ENCODE peak calls at places on chromosomes 5 and 9, in eight cellular contexts. I is prostate gland, G is keratinocyte, Y is vagina, L is small intestine, N is sigmoid colon, J is IMR-90, B is cardiac muscle cell. A is an unnamed sample. For H3K4me1, the result is how much of the 10 kb centered on the place peaks cover.

GRCh38 chr5:177312649-177313181 is 1.0 kb upstream of the MXD3 start:
- DNase-seq in L (peak), B (peak), J (no peak), I (no peak), N (peak), G (no peak), Y (no peak), A (no peak)

GRCh38 chr5:15640116-15640515 is 140.1 kb downstream of the FBXL7 start:
- DNase-seq in I (no peak), L (no peak), G (no peak), J (no peak), Y (no peak), N (no peak), B (no peak), A (no peak)

GRCh38 chr5:82406200-82406773 is 128.1 kb upstream of the RPS23 start:
- DNase-seq in N (no peak), G (peak), L (no peak), Y (no peak), I (no peak), B (no peak), J (peak), A (no peak)

GRCh38 chr5:120096413-120096812 is 367.7 kb upstream of the PRR16 start:
- DNase-seq in Y (no peak), I (no peak), N (no peak), B (no peak), J (peak), G (no peak), L (no peak), A (no peak)

GRCh38 chr9:112911736-112912135 is 21.1 kb upstream of the SLC46A2 start:
- DNase-seq in G (no peak), J (no peak), Y (no peak), L (no peak), N (no peak), I (no peak), B (no peak), A (no peak)

GRCh38 chr5:73818357-73818756 is 192.4 kb downstream of the ARHGEF28 start:
- DNase-seq in J (peak), B (no peak), N (no peak), L (no peak), G (no peak), Y (no peak), I (no peak), A (no peak)

GRCh38 chr5:53167836-53168235 is 58.3 kb upstream of the MOCS2 start:
- DNase-seq in J (peak), B (no peak), N (peak), I (no peak), Y (no peak), L (no peak), G (no peak), A (no peak)

GRCh38 chr5:68415177-68416085 is 199.9 kb downstream of the PIK3R1 start:
- DNase-seq in B (no peak), J (no peak), N (no peak), G (no peak), I (peak), L (no peak), Y (no peak), A (no peak)

GRCh38 chr9:93126825-93127368 is 7.2 kb downstream of the NINJ1 start:
- DNase-seq in I (peak), J (no peak), Y (no peak), G (no peak), B (peak), N (peak), L (no peak), A (peak)

GRCh38 chr9:32251539-32251938 is 132.9 kb upstream of the ACO1 start:
- DNase-seq in J (peak), G (no peak), B (peak), L (peak), I (peak), Y (no peak), N (peak), A (no peak)

GRCh38 chr9:123026425-123026824 is 7.0 kb upstream of the GPR21 start:
- DNase-seq in J (no peak), I (no peak), G (no peak), B (no peak), L (no peak), Y (no peak), N (no peak), A (no peak)

GRCh38 chr9:99823392-99824377 is 2.0 kb downstream of the NR4A3 start:
- DNase-seq in L (peak), G (no peak), B (peak), N (peak), I (peak), Y (no peak), J (peak), A (peak)

GRCh38 chr5:75734913-75735789 is 17.9 kb upstream of the POC5 start:
- DNase-seq in N (no peak), B (peak), I (peak), G (no peak), J (peak), L (peak), Y (no peak), A (no peak)

GRCh38 chr9:7033611-7034010 is 275.8 kb downstream of the KDM4C start:
- DNase-seq in G (no peak), I (no peak), B (no peak), Y (no peak), L (no peak), N (no peak), J (no peak), A (no peak)

GRCh38 chr5:15933481-15934207 is 245.9 kb downstream of the MARCHF11 start:
- DNase-seq in I (no peak), B (no peak), N (no peak), L (no peak), G (no peak), J (no peak), Y (no peak), A (no peak)

GRCh38 chr9:105067895-105068580 is 140.1 kb upstream of the ABCA1 start:
- DNase-seq in G (no peak), I (no peak), B (no peak), J (peak), N (no peak), L (no peak), Y (no peak), A (no peak)

GRCh38 chr5:1538741-1539392 is 15.1 kb upstream of the LPCAT1 start:
- DNase-seq in N (peak), L (no peak), B (no peak), I (no peak), Y (no peak), G (no peak), J (no peak), A (no peak)

DNA sequence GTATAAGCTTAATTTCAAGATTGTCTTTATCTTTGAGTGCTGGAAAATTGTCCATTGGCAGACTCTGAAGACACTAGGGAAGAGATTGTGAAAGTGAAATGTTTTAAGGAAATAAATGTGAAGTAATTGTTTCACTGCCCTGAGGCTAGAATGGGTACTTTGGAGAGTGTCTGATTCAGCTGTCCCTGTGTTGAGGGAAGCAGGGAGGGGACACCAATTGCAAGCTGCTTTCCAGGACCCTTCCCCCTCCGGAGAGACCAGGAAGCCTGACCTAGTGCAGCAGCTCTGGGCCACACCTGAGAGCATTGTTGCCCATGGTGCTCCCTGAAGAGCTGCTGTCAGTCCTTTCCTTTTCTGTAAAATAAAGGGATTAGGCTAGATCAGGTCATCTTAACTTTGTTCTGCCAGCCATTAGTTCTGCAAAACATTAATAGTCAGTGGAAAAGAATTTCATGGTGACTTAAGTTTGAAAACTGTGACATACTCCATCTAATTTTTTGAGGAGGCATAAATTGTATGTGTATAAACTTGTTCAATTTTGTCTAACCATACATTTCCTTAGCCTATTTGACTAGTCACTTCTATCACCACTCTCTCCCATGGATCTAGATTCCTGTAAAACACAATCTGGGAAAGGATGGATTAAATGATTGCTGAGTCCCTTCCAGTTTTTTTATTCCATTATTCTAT is 18.8 kb downstream of the MAP1B start:
- DNase-seq in L (no peak), G (no peak), N (no peak), Y (no peak), I (no peak), B (no peak), J (no peak), A (no peak)
- H3K4me3 ChIP-seq in L (no peak), G (no peak), N (no peak), Y (no peak), I (no peak), B (no peak), J (no peak), A (no peak)

GRCh38 chr9:114216081-114216480 is 60.7 kb downstream of the COL27A1 start:
- DNase-seq in G (no peak), N (no peak), J (peak), B (peak), L (no peak), Y (no peak), I (peak), A (no peak)

GRCh38 chr9:114213566-114213965 is 58.2 kb downstream of the COL27A1 start:
- DNase-seq in Y (no peak), L (no peak), J (no peak), B (no peak), I (no peak), G (no peak), N (no peak), A (no peak)

GRCh38 chr9:114214686-114215397 is 59.5 kb downstream of the COL27A1 start:
- DNase-seq in N (no peak), J (no peak), Y (no peak), I (no peak), G (no peak), L (no peak), B (no peak), A (peak)

GRCh38 chr9:114212841-114213240 is 57.5 kb downstream of the COL27A1 start:
- DNase-seq in N (no peak), I (no peak), J (no peak), Y (no peak), L (no peak), B (no peak), G (no peak), A (peak)

DNA sequence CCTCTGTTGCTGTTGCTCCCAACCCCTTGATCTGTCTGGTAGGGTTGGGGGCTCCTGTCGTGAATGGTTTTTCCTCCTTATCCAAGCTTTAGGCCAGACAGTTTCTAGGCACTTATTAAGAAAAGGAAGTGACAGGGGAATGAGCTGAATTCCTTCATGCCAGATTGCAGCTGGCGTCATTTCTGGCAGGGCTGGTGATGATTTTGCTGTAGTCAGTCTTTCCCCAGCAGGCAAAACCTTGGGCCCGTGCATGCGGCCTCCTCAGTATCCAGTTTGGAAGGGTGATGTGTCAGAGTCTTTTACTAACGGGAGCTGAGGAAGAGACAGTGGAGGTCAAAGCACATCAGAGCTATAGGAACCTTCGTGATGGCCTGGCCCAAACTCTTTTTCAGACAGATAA is 58.8 kb downstream of the COL27A1 start:
- DNase-seq in Y (no peak), L (no peak), I (peak), B (no peak), G (no peak), J (peak), N (no peak), A (no peak)
- H3K4me1 ChIP-seq in Y (under half), L (under half), I (under half), B (under half), G (under half), J (under half), N (under half), A (under half)

GRCh38 chr9:136510561-136510960 is 27.7 kb upstream of the SEC16A start:
- DNase-seq in L (no peak), J (no peak), B (no peak), I (no peak), Y (no peak), N (no peak), G (no peak), A (no peak)
- H3K27ac ChIP-seq in L (no peak), J (no peak), B (no peak), I (no peak), Y (peak), N (peak), G (no peak), A (peak)

GRCh38 chr9:95055851-95056551 is 261.5 kb downstream of the FANCC start:
- DNase-seq in I (no peak), J (peak), L (no peak), N (no peak), G (no peak), B (no peak), Y (peak), A (no peak)

GRCh38 chr9:95055337-95055850 is 262.1 kb downstream of the FANCC start:
- DNase-seq in B (no peak), G (no peak), Y (no peak), L (no peak), I (no peak), J (no peak), N (no peak), A (no peak)

GRCh38 chr9:95058795-95059386 is 258.6 kb downstream of the FANCC start:
- DNase-seq in L (no peak), Y (no peak), N (no peak), J (peak), B (no peak), G (no peak), I (no peak), A (no peak)

GRCh38 chr9:95058121-95058785 is 259.3 kb downstream of the FANCC start:
- DNase-seq in N (no peak), J (no peak), B (no peak), L (no peak), G (no peak), Y (peak), I (no peak), A (no peak)

DNA sequence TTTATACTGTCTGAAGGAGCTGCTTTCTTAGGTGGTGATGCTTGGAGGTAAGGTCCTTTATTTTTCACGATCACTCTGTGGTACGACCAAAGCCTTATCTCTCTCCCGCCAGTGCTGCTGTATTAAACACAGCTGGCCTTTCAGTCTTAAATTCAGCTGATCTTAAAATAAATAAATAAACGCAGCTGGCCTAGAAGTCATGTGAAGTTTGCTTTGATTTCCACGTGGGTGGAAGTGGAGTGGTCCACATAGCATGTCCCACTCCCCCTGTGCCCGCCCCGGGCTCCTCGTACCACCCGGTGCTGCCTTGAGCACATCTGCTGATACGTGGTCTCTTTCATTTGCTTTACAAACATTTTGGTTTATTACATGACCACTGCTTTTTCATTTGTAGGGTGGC is 260.4 kb downstream of the FANCC start:
- DNase-seq in J (peak), Y (peak), G (no peak), I (no peak), B (no peak), L (no peak), N (no peak), A (no peak)
- H3K4me3 ChIP-seq in J (peak), Y (peak), G (no peak), I (peak), B (no peak), L (no peak), N (peak), A (no peak)

GRCh38 chr5:113040672-113041071 is 64.1 kb downstream of the DCP2 start:
- DNase-seq in N (no peak), J (no peak), I (no peak), B (no peak), Y (no peak), G (no peak), L (no peak), A (no peak)
- H3K4me1 ChIP-seq in N (under half), J (under half), I (under half), B (under half), Y (under half), G (under half), L (under half), A (under half)